ENCODE peak calls at places on chromosome 4, in five cellular contexts. N, Y, I, U and W are unnamed samples. For H3K4me1, the result is how much of the 10 kb centered on the place peaks cover.

GRCh38 chr4:146232131-146232722 is 17.9 kb downstream of the REELD1 start:
- DNase-seq in N (no peak), Y (no peak), I (no peak), U (no peak), W (no peak)

GRCh38 chr4:39924014-39924413 is 53.7 kb downstream of the PDS5A start:
- DNase-seq in N (no peak), Y (no peak), I (no peak), U (no peak), W (no peak)

GRCh38 chr4:113675731-113676707 is 85.5 kb downstream of the CAMK2D start:
- DNase-seq in N (no peak), Y (no peak), I (no peak), U (no peak), W (no peak)

GRCh38 chr4:53010320-53010719 is 148.2 kb downstream of the RASL11B start:
- DNase-seq in N (peak), Y (no peak), I (peak), U (no peak), W (peak)

GRCh38 chr4:36165256-36166005 is 78.9 kb downstream of the ARAP2 start:
- DNase-seq in N (no peak), Y (no peak), I (no peak), U (no peak), W (no peak)

GRCh38 chr4:48147621-48148020 is 13.6 kb upstream of the TXK start:
- DNase-seq in N (no peak), Y (no peak), I (no peak), U (no peak), W (no peak)

GRCh38 chr4:138455097-138455496 is 212.9 kb upstream of the SLC7A11 start:
- DNase-seq in N (no peak), Y (no peak), I (no peak), U (no peak), W (no peak)

GRCh38 chr4:187380181-187380581 is 615.4 kb upstream of the ZFP42 start:
- DNase-seq in N (peak), Y (peak), I (no peak), U (no peak), W (no peak)

GRCh38 chr4:76850010-76850441 is 47.9 kb downstream of the SOWAHB start:
- DNase-seq in N (no peak), Y (no peak), I (no peak), U (no peak), W (no peak)

GRCh38 chr4:82525287-82525898 is 36.4 kb downstream of the TMEM150C start:
- DNase-seq in N (no peak), Y (no peak), I (no peak), U (no peak), W (no peak)

GRCh38 chr4:8197521-8197920 is 1.6 kb upstream of the SH3TC1 start:
- DNase-seq in N (no peak), Y (no peak), I (no peak), U (no peak), W (no peak)

GRCh38 chr4:127479031-127479622 is 153.6 kb upstream of the INTU start:
- DNase-seq in N (no peak), Y (no peak), I (no peak), U (no peak), W (no peak)

GRCh38 chr4:8278009-8278395 is 8.4 kb downstream of the HTRA3 start:
- DNase-seq in N (no peak), Y (no peak), I (peak), U (no peak), W (no peak)

GRCh38 chr4:52407545-52407944 is 251.6 kb downstream of the USP46 start:
- DNase-seq in N (no peak), Y (no peak), I (no peak), U (no peak), W (no peak)

GRCh38 chr4:70969076-70969475 is 24.4 kb upstream of the DCK start:
- DNase-seq in N (no peak), Y (no peak), I (no peak), U (no peak), W (no peak)

GRCh38 chr4:15836362-15836761 is 58.2 kb downstream of the CD38 start:
- DNase-seq in N (no peak), Y (no peak), I (no peak), U (no peak), W (no peak)

GRCh38 chr4:121951570-121952110 is at the start of gene TRPC3:
- DNase-seq in N (no peak), Y (peak), I (peak), U (peak), W (no peak)

GRCh38 chr4:55356991-55357461 is 11.0 kb downstream of the SRD5A3 start:
- DNase-seq in N (no peak), Y (no peak), I (no peak), U (no peak), W (no peak)

GRCh38 chr4:170423137-170423536 is 333.4 kb upstream of the AADAT start:
- DNase-seq in N (no peak), Y (no peak), I (no peak), U (no peak), W (no peak)

GRCh38 chr4:77473509-77473908 is 132.1 kb upstream of the CXCL13 start:
- DNase-seq in N (no peak), Y (no peak), I (no peak), U (no peak), W (no peak)

GRCh38 chr4:72468904-72469502 is 100.0 kb downstream of the ADAMTS3 start:
- DNase-seq in N (no peak), Y (no peak), I (no peak), U (no peak), W (no peak)

GRCh38 chr4:3387154-3387942 is 54.4 kb upstream of the HGFAC start:
- DNase-seq in N (no peak), Y (no peak), I (peak), U (no peak), W (no peak)

GRCh38 chr4:186761281-186761897 is 37.7 kb upstream of the FAT1 start:
- DNase-seq in N (no peak), Y (no peak), I (no peak), U (no peak), W (no peak)

DNA sequence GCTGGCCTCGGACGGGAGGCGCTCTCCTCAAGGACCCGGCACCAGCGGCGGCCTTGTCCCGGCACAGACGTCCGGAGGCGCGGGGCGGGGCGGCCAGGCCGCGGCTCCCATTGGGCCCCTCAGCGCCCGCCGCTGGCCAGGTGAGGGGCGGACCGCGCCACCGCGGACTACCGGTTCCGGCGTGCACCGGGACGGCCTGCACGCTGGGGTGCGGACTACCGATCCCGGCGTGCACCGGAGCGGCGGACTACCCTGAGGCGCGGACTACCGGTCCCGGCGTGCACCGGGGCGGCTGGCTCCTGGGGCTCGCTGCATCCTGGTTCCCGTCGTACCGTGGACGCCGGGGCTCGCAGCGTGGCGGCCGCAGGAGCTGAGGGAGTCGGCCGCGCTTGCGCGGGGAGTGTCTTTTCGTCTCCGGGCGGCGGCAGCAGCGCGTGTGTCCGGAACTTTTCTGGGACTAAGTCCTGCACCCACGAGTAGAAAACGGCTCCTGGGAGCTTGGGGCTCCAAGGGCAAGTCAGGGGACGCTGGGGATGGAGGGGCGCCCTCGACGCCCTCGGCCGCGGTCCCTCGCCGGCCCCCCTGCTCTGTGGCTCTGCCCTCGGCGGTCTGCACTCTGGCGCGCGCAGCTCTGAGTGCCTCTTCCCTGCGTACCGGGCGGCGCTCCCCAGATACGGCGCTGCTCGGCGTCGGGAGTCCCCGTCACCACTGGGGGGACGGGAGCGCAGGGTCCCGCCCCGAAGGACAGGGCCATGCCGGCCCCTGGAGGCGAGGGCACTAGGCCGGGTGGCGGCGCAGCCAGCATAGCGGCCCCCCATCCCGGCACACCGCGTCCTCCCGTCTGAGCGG is at the start of gene LETM1:
- DNase-seq in N (peak), Y (peak), I (peak), U (peak), W (peak)
- H3K4me1 ChIP-seq in N (half or more), Y (under half), I (under half), U (under half), W (under half)

GRCh38 chr4:148216866-148217814 is 225.1 kb downstream of the NR3C2 start:
- DNase-seq in N (no peak), Y (no peak), I (no peak), U (no peak), W (no peak)
- H3K27ac ChIP-seq in N (peak), Y (peak), I (peak), U (peak), W (peak)

GRCh38 chr4:81030617-81031388 is at the start of gene BMP3:
- DNase-seq in N (no peak), Y (peak), I (peak), U (no peak), W (no peak)
- TF ChIP-seq POLR2A in N (no peak), Y (peak), I (peak), U (no peak), W (no peak)

DNA sequence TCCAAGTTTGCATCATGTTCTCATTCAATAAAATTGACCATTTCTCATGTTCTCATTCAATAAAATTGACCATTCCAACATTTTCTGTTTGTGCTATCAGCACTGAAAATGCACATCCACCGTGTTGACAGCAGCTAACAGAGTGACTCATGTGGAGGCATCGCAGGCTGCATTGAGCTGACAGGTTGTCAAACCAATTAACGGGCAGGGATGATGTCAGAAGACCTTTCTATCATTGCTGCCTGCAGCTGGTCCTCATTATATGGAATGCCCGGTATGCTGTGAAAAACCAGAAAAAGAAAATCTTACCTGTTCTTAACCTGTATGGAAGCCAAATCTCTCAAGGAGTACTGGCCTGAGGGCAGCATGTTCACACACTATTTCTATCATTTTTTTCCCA is 202.0 kb downstream of the SMIM20 start:
- DNase-seq in N (no peak), Y (no peak), I (no peak), U (no peak), W (no peak)
- H3K4me1 ChIP-seq in N (under half), Y (under half), I (under half), U (under half), W (under half)

GRCh38 chr4:177391287-177391686 is 51.0 kb downstream of the AGA start:
- DNase-seq in N (no peak), Y (no peak), I (no peak), U (no peak), W (no peak)

GRCh38 chr4:177391953-177392352 is 50.3 kb downstream of the AGA start:
- DNase-seq in N (no peak), Y (no peak), I (no peak), U (no peak), W (no peak)

GRCh38 chr4:177396352-177396751 is 45.9 kb downstream of the AGA start:
- DNase-seq in N (no peak), Y (no peak), I (no peak), U (no peak), W (no peak)

GRCh38 chr4:177393236-177393635 is 49.0 kb downstream of the AGA start:
- DNase-seq in N (no peak), Y (no peak), I (no peak), U (no peak), W (no peak)
- H3K27ac ChIP-seq in N (no peak), Y (no peak), I (no peak), U (no peak), W (no peak)